ENCODE peak calls at places on chromosomes 13 and 19, in four cellular contexts. X is upper lobe of left lung, K is transverse colon, W is Peyer's patch. S is an unnamed sample.

GRCh38 chr19:24073807-24074206 is 13.2 kb upstream of the ZNF254 start:
- DNase-seq in X (no peak), K (peak), W (no peak), S (no peak)

GRCh38 chr19:47274891-47275865 is 493 bp downstream of the INAFM1 start:
- DNase-seq in X (no peak), K (peak), W (no peak), S (no peak)

GRCh38 chr13:29438772-29439171 is 156.7 kb downstream of the SLC7A1 start:
- DNase-seq in X (no peak), K (no peak), W (no peak), S (no peak)

GRCh38 chr13:31814523-31814922 is 75.2 kb downstream of the RXFP2 start:
- DNase-seq in X (no peak), K (no peak), W (no peak), S (no peak)

GRCh38 chr19:800360-801029 is 3.2 kb downstream of the PTBP1 start:
- DNase-seq in X (no peak), K (peak), W (no peak), S (peak)

GRCh38 chr13:37646531-37646930 is 48.0 kb upstream of the POSTN start:
- DNase-seq in X (no peak), K (no peak), W (no peak), S (no peak)

GRCh38 chr13:57629821-57630235 is 1.7 kb upstream of the PCDH17 start:
- DNase-seq in X (peak), K (peak), W (no peak), S (no peak)

GRCh38 chr13:34886987-34887386 is 55.1 kb upstream of the NBEA start:
- DNase-seq in X (no peak), K (no peak), W (no peak), S (no peak)

GRCh38 chr19:48654299-48655059 is 8.5 kb upstream of the CA11 start:
- DNase-seq in X (no peak), K (no peak), W (no peak), S (no peak)

GRCh38 chr13:18946738-18947137 is 234.9 kb downstream of the TUBA3C start:
- DNase-seq in X (peak), K (no peak), W (no peak), S (no peak)

GRCh38 chr13:62387642-62388041 is 972.0 kb upstream of the PCDH20 start:
- DNase-seq in X (no peak), K (no peak), W (no peak), S (no peak)

GRCh38 chr19:55693336-55693974 is 18.4 kb downstream of the EPN1 start:
- DNase-seq in X (peak), K (no peak), W (no peak), S (no peak)

GRCh38 chr13:95023405-95023804 is 277.8 kb downstream of the ABCC4 start:
- DNase-seq in X (no peak), K (no peak), W (no peak), S (no peak)

GRCh38 chr19:41501854-41502253 is 58.9 kb downstream of the ERICH4 start:
- DNase-seq in X (no peak), K (no peak), W (no peak), S (no peak)
- H3K4me3 ChIP-seq in X (no peak), K (no peak), W (no peak), S (no peak)

GRCh38 chr19:10602330-10603083 is 15.4 kb upstream of the AP1M2 start:
- DNase-seq in X (peak), K (peak), W (peak), S (peak)
- TF ChIP-seq POLR2A in X (no peak), K (peak), W (no peak), S (peak)

GRCh38 chr19:57587529-57587928 is 3.6 kb downstream of the ZIK1 start:
- DNase-seq in X (no peak), K (no peak), W (no peak), S (no peak)

GRCh38 chr19:57578487-57579205 is at the start of gene ZNF416:
- DNase-seq in X (peak), K (peak), W (peak), S (peak)

GRCh38 chr19:57583104-57583520 is 833 bp upstream of the ZIK1 start:
- DNase-seq in X (no peak), K (no peak), W (no peak), S (no peak)

DNA sequence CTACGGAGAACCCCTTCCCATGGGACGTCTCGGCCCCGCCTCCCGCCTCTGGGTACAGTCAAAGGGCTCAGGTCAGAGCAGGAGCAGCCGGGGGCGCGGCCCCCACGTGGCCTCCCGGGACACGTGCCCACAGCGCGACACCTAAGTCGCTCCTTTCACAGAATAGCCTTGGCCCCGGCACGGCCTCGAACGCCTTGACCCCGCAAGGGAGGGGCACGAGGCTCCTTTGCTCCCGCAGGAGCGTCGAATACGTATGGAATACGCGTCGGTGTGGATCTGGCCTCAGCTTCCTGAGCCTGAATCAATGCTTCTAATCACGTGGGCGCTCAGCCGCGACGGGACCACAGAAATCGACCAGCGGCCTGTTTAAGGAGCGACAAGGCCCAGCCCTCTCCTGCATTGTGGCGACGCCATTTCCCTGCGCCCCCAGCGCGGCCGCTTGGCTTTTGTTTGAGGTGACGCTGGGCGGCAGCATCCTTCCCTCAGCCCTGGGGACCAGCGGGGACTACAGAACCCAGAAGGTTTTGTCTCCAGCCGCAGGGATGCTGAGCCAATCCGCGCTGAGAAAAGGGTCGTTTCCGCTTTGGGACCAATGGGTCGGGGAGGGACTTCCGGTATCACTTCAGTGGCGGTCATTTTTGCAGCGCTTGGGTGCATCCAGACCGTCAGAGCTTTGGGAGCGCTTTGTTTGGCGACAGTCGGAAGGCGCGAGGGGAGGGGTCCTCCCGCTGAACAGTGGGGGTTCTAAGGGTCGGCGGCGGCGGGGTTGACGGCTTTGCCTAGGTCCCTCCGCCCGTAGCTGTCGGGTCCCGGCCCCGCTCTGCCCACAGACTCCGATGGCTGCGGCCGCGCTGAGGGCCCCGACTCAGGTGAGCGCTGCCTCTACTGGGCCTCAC is at the start of gene ZIK1:
- DNase-seq in X (peak), K (peak), W (peak), S (peak)
- TF ChIP-seq CTCF in X (no peak), K (no peak), W (no peak), S (no peak)

GRCh38 chr19:6533746-6534418 is 3.1 kb downstream of the TNFSF9 start:
- DNase-seq in X (no peak), K (no peak), W (no peak), S (no peak)
- H3K4me3 ChIP-seq in X (no peak), K (no peak), W (no peak), S (no peak)

DNA sequence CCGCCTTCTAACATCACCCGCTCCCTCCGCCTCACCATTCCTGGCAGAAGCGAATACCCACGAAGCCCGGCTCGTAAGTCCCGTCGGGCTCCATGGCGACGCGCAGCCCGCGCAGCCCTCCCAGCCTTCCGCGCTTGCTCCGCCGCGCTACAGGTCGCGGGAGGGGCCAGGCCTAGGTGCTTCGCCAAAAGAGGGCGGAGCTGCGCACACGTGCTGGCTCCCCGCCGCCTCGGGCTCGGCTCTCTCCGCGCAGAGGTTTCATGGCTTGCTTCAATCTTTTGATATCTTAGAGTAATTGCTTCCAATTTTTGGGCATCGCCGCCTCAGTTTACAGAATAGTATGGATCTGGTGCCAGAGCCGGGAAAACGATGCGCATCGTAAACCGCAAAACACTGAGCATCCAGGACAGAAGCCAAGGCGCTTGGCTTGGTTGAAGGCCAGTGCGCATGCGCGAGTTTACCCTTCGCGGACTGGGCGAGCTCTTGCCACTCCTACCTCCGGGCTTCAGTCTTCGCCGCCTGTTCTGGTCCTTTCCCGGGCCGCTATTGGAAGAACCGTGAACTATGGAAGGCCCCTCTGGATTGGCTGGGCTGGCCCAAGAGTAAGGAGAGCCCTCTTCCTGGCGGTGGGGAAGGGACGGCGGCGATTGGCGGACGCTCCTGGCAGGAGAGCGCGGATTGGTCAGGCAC is at the start of gene POLR2I:
- DNase-seq in X (peak), K (peak), W (peak), S (peak)
- TF ChIP-seq POLR2A in X (no peak), K (peak), W (peak), S (peak)

GRCh38 chr19:14097532-14098151 is 7.1 kb upstream of the SAMD1 start:
- DNase-seq in X (peak), K (no peak), W (no peak), S (no peak)
- TF ChIP-seq CTCF in X (no peak), K (peak), W (no peak), S (no peak)

GRCh38 chr13:40231311-40231710 is 435.1 kb downstream of the FOXO1 start:
- DNase-seq in X (no peak), K (no peak), W (no peak), S (no peak)

GRCh38 chr13:40232321-40232720 is 434.1 kb downstream of the FOXO1 start:
- DNase-seq in X (no peak), K (no peak), W (no peak), S (no peak)

GRCh38 chr13:40235160-40235796 is 431.2 kb downstream of the FOXO1 start:
- DNase-seq in X (no peak), K (no peak), W (no peak), S (no peak)

GRCh38 chr13:40236566-40237168 is 429.8 kb downstream of the FOXO1 start:
- DNase-seq in X (no peak), K (no peak), W (no peak), S (peak)

DNA sequence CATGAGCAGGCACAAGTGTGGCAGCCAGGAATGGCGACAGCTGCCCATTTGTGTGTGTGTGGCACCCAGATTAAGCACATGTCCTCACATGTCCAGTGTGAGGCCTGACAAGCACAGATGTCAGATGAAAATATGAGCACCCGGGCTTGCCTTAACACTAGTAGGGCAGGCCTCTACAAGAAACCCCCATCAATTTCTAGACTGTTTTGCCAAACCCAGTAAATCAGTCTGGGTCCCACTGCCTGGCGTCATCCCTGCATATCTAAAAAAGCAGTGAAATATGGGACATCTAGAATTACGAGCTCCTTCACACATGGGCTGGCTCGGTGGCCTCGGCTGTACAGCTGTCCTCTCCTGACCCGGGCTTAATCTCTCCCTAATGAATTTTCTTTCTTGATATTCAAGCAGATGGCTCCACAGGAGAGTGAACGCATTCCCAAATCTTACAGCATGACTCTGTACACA is 432.7 kb downstream of the FOXO1 start:
- DNase-seq in X (no peak), K (no peak), W (no peak), S (peak)
- H3K4me3 ChIP-seq in X (no peak), K (no peak), W (no peak), S (no peak)

GRCh38 chr19:39680593-39680992 is 23.7 kb upstream of the LGALS14 start:
- DNase-seq in X (no peak), K (no peak), W (no peak), S (no peak)

GRCh38 chr19:39681416-39681815 is 22.9 kb upstream of the LGALS14 start:
- DNase-seq in X (no peak), K (no peak), W (no peak), S (no peak)

GRCh38 chr19:39677931-39678889 is 22.5 kb downstream of the LGALS16 start:
- DNase-seq in X (no peak), K (no peak), W (no peak), S (peak)

GRCh38 chr19:39679056-39679790 is 23.5 kb downstream of the LGALS16 start:
- DNase-seq in X (no peak), K (no peak), W (no peak), S (no peak)

DNA sequence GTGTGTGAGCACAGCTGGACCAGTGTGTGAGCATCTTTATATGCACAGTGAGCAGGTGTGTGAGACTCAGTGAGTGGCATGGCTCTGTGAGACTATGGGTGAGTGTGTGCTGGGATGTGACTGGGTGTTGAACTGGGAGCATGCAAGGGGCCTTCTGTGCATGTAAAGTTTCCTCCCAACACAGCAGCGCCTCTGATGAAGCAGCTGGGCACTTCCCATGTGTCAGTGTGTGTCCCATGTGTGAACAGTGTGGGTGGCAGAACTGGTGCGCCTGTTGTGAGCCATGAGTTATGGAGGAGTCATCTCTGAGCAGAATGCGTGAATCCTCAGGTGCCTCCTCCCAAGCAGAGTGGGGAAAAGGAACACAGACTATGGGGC is 24.1 kb downstream of the LGALS16 start:
- DNase-seq in X (no peak), K (no peak), W (no peak), S (no peak)
- TF ChIP-seq POLR2A in X (no peak), K (no peak), W (no peak), S (no peak)

GRCh38 chr19:15549581-15549980 is 41.3 kb downstream of the CYP4F22 start:
- DNase-seq in X (no peak), K (no peak), W (no peak), S (no peak)

GRCh38 chr19:15551183-15552004 is 43.1 kb downstream of the CYP4F22 start:
- DNase-seq in X (peak), K (peak), W (peak), S (no peak)

GRCh38 chr19:15548648-15549047 is 40.3 kb downstream of the CYP4F22 start:
- DNase-seq in X (no peak), K (no peak), W (no peak), S (no peak)

GRCh38 chr19:15550273-15550672 is 41.9 kb downstream of the CYP4F22 start:
- DNase-seq in X (no peak), K (no peak), W (no peak), S (no peak)

GRCh38 chr19:15550847-15551182 is 42.5 kb downstream of the CYP4F22 start:
- DNase-seq in X (no peak), K (no peak), W (no peak), S (no peak)
- TF ChIP-seq CTCF in X (no peak), K (no peak), W (no peak), S (no peak)

DNA sequence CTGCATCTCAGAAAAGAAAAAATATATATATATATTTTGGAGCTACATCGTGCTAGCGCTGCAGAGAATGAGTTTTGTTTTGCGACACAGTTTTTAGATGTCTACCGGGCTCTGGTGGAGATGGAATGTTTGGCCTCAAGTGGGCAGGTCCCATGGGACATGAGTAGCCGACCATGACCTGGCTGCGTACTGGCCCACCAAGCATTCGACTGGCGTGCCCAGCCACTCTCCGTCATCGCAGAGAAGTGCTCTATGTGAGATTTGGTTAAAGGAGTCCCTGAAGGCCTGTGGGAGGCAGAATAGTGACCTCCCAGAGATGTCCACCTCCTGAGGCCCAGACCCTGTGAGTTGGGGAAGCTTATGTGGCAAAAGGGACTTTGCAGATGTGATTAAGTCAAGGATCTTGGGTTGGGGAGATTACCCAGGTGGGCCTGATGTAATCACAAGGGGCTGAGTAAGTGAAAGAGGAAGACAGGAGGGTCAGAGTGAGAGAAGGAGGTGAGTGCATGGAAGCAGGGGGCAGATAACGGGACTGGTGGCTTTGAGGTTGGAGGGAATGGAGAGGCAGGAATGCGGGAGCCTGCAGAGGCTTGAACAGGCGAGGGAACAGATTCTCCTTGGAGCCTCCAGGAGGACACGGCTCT is 817 bp upstream of the LILRB4 start:
- DNase-seq in X (peak), K (no peak), W (no peak), S (no peak)
- H3K4me3 ChIP-seq in X (no peak), K (no peak), W (no peak), S (no peak)